ENCODE peak calls at places on chromosomes 5 and 9, in seven cellular contexts. L is CD8-positive, alpha-beta T cell; I is GM18507; S is Calu3; N is iPS-NIHi11; J is progenitor cell of endocrine pancreas; W is COR-L47. Q is an unnamed sample.

GRCh38 chr9:83006378-83006777 is 56.6 kb downstream of the RASEF start:
- DNase-seq in L (no peak), S (no peak), J (no peak), I (no peak), N (no peak), W (no peak), Q (no peak)

GRCh38 chr9:88604836-88605499 is 70.0 kb downstream of the NXNL2 start:
- DNase-seq in S (no peak), N (no peak), I (no peak), L (no peak), W (no peak), J (no peak), Q (no peak)

GRCh38 chr9:124683043-124683442 is 88.1 kb downstream of the NR6A1 start:
- DNase-seq in N (no peak), I (no peak), L (no peak), W (no peak), J (no peak), S (no peak), Q (no peak)

GRCh38 chr5:54317511-54318260 is 7.3 kb upstream of the ARL15 start:
- DNase-seq in S (no peak), N (no peak), L (no peak), J (no peak), W (no peak), I (no peak), Q (no peak)

GRCh38 chr9:37678789-37679273 is 28.1 kb downstream of the FRMPD1 start:
- DNase-seq in J (no peak), I (no peak), L (no peak), S (no peak), N (no peak), W (peak; percentile 74), Q (no peak)

GRCh38 chr9:68530618-68531017 is 10.1 kb downstream of the TMEM252 start:
- DNase-seq in I (no peak), L (no peak), W (no peak), S (peak; percentile 65), J (no peak), N (peak; percentile 26), Q (no peak)

GRCh38 chr5:63247651-63248050 is 669.0 kb downstream of the LRRC70 start:
- DNase-seq in S (no peak), J (no peak), N (no peak), L (no peak), W (no peak), I (no peak), Q (no peak)

GRCh38 chr5:90483206-90483605 is 8.5 kb downstream of the POLR3G start:
- DNase-seq in J (no peak), N (no peak), I (no peak), S (no peak), W (no peak), L (no peak), Q (no peak)

GRCh38 chr5:146510528-146510927 is 5.5 kb downstream of the GPR151 start:
- DNase-seq in N (no peak), L (no peak), W (no peak), J (no peak), I (no peak), S (no peak), Q (no peak)

GRCh38 chr5:138054863-138055558 is 22.1 kb upstream of the FAM13B start:
- DNase-seq in S (no peak), N (peak; percentile 57), J (no peak), L (no peak), I (no peak), W (no peak), Q (no peak)

GRCh38 chr9:96378187-96378586 is 5.3 kb downstream of the SLC35D2 start:
- DNase-seq in W (no peak), J (no peak), N (no peak), I (no peak), L (no peak), S (no peak), Q (no peak)